ENCODE peak calls at places on chromosome 3, in nine cellular contexts. Q, R, D, M, K, V, Y, E and S are unnamed samples.

GRCh38 chr3:148816971-148817519 is 10.6 kb upstream of the CPB1 start:
- DNase-seq in Q (no peak), R (no peak), D (no peak), M (no peak), K (no peak), V (no peak), Y (no peak), E (no peak), S (no peak)

GRCh38 chr3:18751514-18751913 is 326.4 kb upstream of the SATB1 start:
- DNase-seq in Q (no peak), R (no peak), D (peak), M (no peak), K (no peak), V (no peak), Y (no peak), E (no peak), S (no peak)

GRCh38 chr3:141049681-141050080 is 1.5 kb upstream of the SPSB4 start:
- DNase-seq in Q (no peak), R (no peak), D (no peak), M (no peak), K (peak), V (no peak), Y (peak), E (no peak), S (no peak)

GRCh38 chr3:109559389-109559788 is 222.0 kb upstream of the DPPA4 start:
- DNase-seq in Q (no peak), R (no peak), D (no peak), M (no peak), K (no peak), V (no peak), Y (no peak), E (no peak), S (no peak)

GRCh38 chr3:4719011-4719649 is 226.0 kb downstream of the ITPR1 start:
- DNase-seq in Q (no peak), R (no peak), D (no peak), M (no peak), K (no peak), V (peak), Y (no peak), E (peak), S (no peak)

GRCh38 chr3:50567386-50568182 is at the start of gene C3orf18:
- DNase-seq in Q (peak), R (peak), D (peak), M (peak), K (peak), V (peak), Y (peak), E (peak), S (no peak)

GRCh38 chr3:184320099-184320445 is 5.7 kb downstream of the EIF4G1 start:
- DNase-seq in Q (peak), R (peak), D (no peak), M (no peak), K (peak), V (peak), Y (peak), E (peak), S (peak)

GRCh38 chr3:52021869-52022268 is 26.2 kb upstream of the RPL29 start:
- DNase-seq in Q (peak), R (no peak), D (no peak), M (no peak), K (no peak), V (no peak), Y (no peak), E (no peak), S (no peak)

GRCh38 chr3:127718244-127718915 is 45.6 kb downstream of the ABTB1 start:
- DNase-seq in Q (no peak), R (no peak), D (no peak), M (no peak), K (no peak), V (no peak), Y (no peak), E (no peak), S (no peak)

GRCh38 chr3:23002846-23003800 is 200.0 kb upstream of the UBE2E2 start:
- DNase-seq in Q (no peak), R (no peak), D (no peak), M (no peak), K (no peak), V (no peak), Y (no peak), E (no peak), S (no peak)

GRCh38 chr3:85662462-85662861 is 703.7 kb downstream of the CADM2 start:
- DNase-seq in Q (no peak), R (no peak), D (no peak), M (no peak), K (no peak), V (no peak), Y (no peak), E (no peak), S (no peak)

GRCh38 chr3:126390201-126390600 is 4.5 kb upstream of the CFAP100 start:
- DNase-seq in Q (no peak), R (no peak), D (no peak), M (no peak), K (no peak), V (no peak), Y (no peak), E (no peak), S (no peak)

GRCh38 chr3:16441306-16441898 is 72.1 kb downstream of the RFTN1 start:
- DNase-seq in Q (no peak), R (no peak), D (peak), M (no peak), K (no peak), V (peak), Y (no peak), E (no peak), S (no peak)

GRCh38 chr3:94069242-94069813 is 6.5 kb downstream of the NSUN3 start:
- DNase-seq in Q (no peak), R (no peak), D (peak), M (no peak), K (peak), V (peak), Y (no peak), E (no peak), S (no peak)
- TF ChIP-seq CTCF in Q (peak), R (peak), D (peak), M (peak), K (peak), V (peak), Y (peak), E (no peak), S (peak)

GRCh38 chr3:186779204-186779603 is 4.2 kb upstream of the EIF4A2 start:
- DNase-seq in Q (no peak), R (no peak), D (no peak), M (no peak), K (no peak), V (no peak), Y (no peak), E (no peak), S (no peak)

GRCh38 chr3:186772281-186772885 is 11.0 kb upstream of the EIF4A2 start:
- DNase-seq in Q (no peak), R (no peak), D (no peak), M (peak), K (peak), V (no peak), Y (no peak), E (no peak), S (no peak)

GRCh38 chr3:186772886-186773417 is 10.4 kb upstream of the EIF4A2 start:
- DNase-seq in Q (peak), R (peak), D (peak), M (peak), K (peak), V (peak), Y (no peak), E (peak), S (no peak)

GRCh38 chr3:186775999-186776398 is 7.4 kb upstream of the EIF4A2 start:
- DNase-seq in Q (no peak), R (no peak), D (no peak), M (no peak), K (peak), V (no peak), Y (no peak), E (no peak), S (no peak)
- TF ChIP-seq CTCF in Q (no peak), R (no peak), D (no peak), M (no peak), K (peak), V (no peak), Y (no peak), E (no peak), S (no peak)

GRCh38 chr3:93906245-93906644 is 67.5 kb downstream of the PROS1 start:
- DNase-seq in Q (no peak), R (peak), D (no peak), M (no peak), K (no peak), V (no peak), Y (no peak), E (peak), S (no peak)
- TF ChIP-seq CTCF in Q (no peak), R (no peak), D (no peak), M (no peak), K (no peak), V (no peak), Y (no peak), E (no peak), S (no peak)

DNA sequence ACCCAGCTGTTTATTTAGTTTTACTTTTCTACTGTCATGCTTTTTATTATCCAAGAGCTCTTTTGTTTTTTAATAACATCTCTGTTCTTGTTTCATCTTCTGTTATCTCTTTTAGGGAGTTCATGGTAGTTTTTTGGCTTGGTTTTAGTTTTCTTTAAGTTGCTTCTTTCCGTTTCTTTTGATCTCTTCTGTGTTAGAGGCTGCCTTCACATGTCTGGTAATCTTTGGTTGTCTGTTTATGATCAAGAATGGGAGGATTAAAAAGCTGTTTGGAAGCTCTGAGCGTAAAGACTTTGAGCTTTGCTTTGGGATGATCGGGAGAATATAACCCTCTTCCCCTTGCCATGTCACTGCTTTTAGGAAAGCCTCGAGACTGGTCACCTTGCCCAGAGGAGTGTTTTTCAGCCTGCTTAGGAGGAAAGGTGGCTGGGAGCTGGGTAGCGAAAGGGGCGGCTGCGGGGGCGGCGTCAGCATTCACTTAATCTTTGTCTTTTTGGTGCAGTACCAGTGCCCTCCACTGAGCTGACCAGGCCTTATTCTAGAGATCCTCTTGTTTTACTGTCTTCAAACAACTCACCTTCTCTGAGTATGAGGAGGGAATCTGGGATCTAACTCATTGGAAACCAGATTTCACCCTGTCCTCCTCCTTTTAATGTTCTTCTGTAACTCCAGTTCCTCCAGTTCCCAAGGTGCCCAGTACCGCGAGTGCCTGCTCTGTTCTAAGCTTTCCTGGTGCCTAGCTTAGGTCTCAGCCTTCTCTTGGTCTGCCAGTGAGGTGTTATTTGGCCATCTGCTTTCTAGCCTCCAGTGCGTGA is 15.5 kb downstream of the TATDN2 start:
- DNase-seq in Q (no peak), R (no peak), D (peak), M (peak), K (peak), V (peak), Y (peak), E (peak), S (no peak)
- TF ChIP-seq CTCF in Q (peak), R (peak), D (peak), M (peak), K (peak), V (peak), Y (peak), E (peak), S (peak)

GRCh38 chr3:191388823-191389222 is 58.5 kb upstream of the UTS2B start:
- DNase-seq in Q (no peak), R (no peak), D (peak), M (no peak), K (no peak), V (no peak), Y (no peak), E (no peak), S (no peak)
- TF ChIP-seq CTCF in Q (peak), R (no peak), D (peak), M (no peak), K (peak), V (peak), Y (peak), E (no peak), S (peak)

GRCh38 chr3:7075901-7076300 is 215.0 kb downstream of the GRM7 start:
- DNase-seq in Q (no peak), R (no peak), D (no peak), M (no peak), K (no peak), V (no peak), Y (no peak), E (no peak), S (no peak)
- TF ChIP-seq CTCF in Q (no peak), R (peak), D (peak), M (no peak), K (peak), V (no peak), Y (no peak), E (no peak), S (no peak)

DNA sequence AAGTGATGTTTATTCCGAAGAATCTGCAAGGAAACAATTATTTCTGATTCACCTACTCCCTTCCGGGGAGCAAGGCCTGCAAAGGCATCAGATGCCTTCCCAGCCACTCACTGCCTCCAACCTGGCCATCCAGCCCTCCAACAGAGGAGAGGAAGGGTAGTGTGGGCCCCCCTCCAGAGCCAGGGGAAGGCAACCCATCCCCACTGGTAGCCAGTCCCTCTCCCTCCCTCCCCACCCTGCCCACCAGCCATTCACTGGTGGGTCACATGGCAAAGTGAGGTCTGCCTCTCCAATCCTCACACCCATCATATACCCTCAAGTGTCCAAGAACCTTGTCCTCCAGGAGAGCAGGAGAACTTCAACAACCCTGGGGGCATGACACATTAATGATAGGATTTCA is 2.4 kb upstream of the VIPR1 start:
- DNase-seq in Q (no peak), R (no peak), D (no peak), M (no peak), K (no peak), V (no peak), Y (no peak), E (no peak), S (peak)
- TF ChIP-seq CTCF in Q (no peak), R (no peak), D (no peak), M (no peak), K (no peak), V (no peak), Y (no peak), E (no peak), S (no peak)

DNA sequence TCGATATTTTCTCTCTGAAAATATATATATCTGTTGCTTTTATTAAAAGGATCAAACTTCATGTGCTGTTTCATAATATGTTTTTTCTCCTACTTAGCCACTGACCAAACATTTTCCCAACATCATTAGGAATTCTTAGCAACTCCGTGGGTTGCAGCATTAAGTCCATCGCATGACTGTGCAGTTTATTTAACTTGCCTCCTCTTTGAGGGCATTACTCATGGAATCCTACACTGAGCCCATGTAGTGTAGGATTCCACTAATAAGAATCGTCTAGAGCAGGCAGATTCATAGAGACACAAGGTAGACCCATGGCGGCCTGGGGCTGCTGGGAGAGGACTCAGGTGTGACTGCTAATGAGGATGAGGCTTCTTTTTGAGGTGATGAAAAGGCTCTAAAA is 49.3 kb downstream of the CMTM6 start:
- DNase-seq in Q (no peak), R (no peak), D (no peak), M (no peak), K (no peak), V (peak), Y (peak), E (no peak), S (no peak)
- TF ChIP-seq CTCF in Q (no peak), R (no peak), D (no peak), M (no peak), K (no peak), V (no peak), Y (no peak), E (no peak), S (no peak)

DNA sequence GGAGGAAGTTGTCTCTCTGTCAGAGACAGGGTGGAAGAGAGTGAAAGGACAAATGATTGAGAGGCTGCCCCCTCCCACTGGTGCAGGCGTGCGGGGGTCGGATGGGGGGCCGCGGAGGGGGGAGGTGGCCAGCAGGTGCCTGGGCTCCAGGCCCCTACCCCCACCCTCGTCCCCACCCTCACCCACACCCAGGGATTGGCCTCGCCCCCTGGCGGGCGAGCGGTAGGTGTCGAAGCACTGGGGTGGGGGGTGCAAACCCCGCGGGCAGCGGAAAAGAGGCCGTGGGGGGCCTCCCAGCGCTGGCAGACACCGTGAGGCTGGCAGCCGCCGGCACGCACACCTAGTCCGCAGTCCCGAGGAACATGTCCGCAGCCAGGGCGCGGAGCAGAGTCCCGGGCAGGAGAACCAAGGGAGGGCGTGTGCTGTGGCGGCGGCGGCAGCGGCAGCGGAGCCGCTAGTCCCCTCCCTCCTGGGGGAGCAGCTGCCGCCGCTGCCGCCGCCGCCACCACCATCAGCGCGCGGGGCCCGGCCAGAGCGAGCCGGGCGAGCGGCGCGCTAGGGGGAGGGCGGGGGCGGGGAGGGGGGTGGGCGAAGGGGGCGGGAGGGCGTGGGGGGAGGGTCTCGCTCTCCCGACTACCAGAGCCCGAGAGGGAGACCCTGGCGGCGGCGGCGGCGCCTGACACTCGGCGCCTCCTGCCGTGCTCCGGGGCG is at the start of gene KAT2B:
- DNase-seq in Q (peak), R (peak), D (peak), M (peak), K (peak), V (peak), Y (peak), E (peak), S (peak)
- TF ChIP-seq CTCF in Q (peak), R (peak), D (peak), M (peak), K (peak), V (peak), Y (peak), E (peak), S (peak)

GRCh38 chr3:53198256-53198977 is 37.4 kb downstream of the PRKCD start:
- DNase-seq in Q (no peak), R (no peak), D (peak), M (no peak), K (peak), V (no peak), Y (no peak), E (no peak), S (no peak)
- TF ChIP-seq CTCF in Q (no peak), R (no peak), D (no peak), M (no peak), K (peak), V (no peak), Y (no peak), E (no peak), S (peak)